ENCODE peak calls at places on chromosomes 12 and 14, in five cellular contexts. U, I, G, F and E are unnamed samples.

GRCh38 chr14:44960646-44961045 is 1.1 kb downstream of the KLHL28 start:
- DNase-seq in F (no peak), U (no peak), G (no peak), I (no peak), E (no peak)

GRCh38 chr12:97650242-97650641 is 187.6 kb downstream of the RMST start:
- DNase-seq in G (no peak), I (no peak), F (no peak), U (no peak), E (no peak)

GRCh38 chr12:95096852-95097251 is 23.4 kb upstream of the NR2C1 start:
- DNase-seq in G (no peak), F (peak; percentile 26), I (no peak), U (no peak), E (no peak)

GRCh38 chr14:57492859-57493258 is 798 bp downstream of the CCDC198 start:
- DNase-seq in U (no peak), G (no peak), F (peak; percentile 38), I (no peak), E (no peak)

GRCh38 chr12:24425601-24425970 is 476.1 kb upstream of the SOX5 start:
- DNase-seq in U (no peak), G (no peak), I (no peak), F (no peak), E (no peak)

GRCh38 chr14:20516921-20517320 is 11.6 kb downstream of the RNASE10 start:
- DNase-seq in U (no peak), I (no peak), F (peak; percentile 29), G (no peak), E (no peak)

GRCh38 chr14:39232554-39233415 is 930 bp upstream of the MIA2 start:
- DNase-seq in F (peak; percentile 76), G (peak; percentile 52), I (no peak), U (no peak), E (no peak)

GRCh38 chr12:122860052-122860853 is 25.0 kb downstream of the HIP1R start:
- DNase-seq in F (peak; percentile 90), U (peak; percentile 84), I (peak; percentile 89), G (no peak), E (peak; percentile 56)

GRCh38 chr14:84493779-84494178 is 1036.2 kb upstream of the FLRT2 start:
- DNase-seq in I (no peak), F (no peak), G (no peak), U (no peak), E (no peak)